ENCODE peak calls at places on chromosomes 4 and X, in four cellular contexts. One of them, this sample, is unnamed.

GRCh38 chrX:150211988-150212387 is 151.1 kb upstream of the MAMLD1 start:
- DNase-seq in ascending aorta: no peak
- DNase-seq in uterus: no peak
- DNase-seq in naive thymus-derived CD4-positive, alpha-beta T cell: no peak
- DNase-seq in this sample: no peak

GRCh38 chrX:129116651-129117050 is 406.6 kb downstream of the SMARCA1 start:
- DNase-seq in ascending aorta: no peak
- DNase-seq in uterus: no peak
- DNase-seq in naive thymus-derived CD4-positive, alpha-beta T cell: no peak
- DNase-seq in this sample: no peak

GRCh38 chr4:60989141-60989540 is 211.0 kb upstream of the ADGRL3 start:
- DNase-seq in ascending aorta: no peak
- DNase-seq in uterus: no peak
- DNase-seq in naive thymus-derived CD4-positive, alpha-beta T cell: no peak
- DNase-seq in this sample: no peak

GRCh38 chrX:39764441-39764914 is 333.3 kb downstream of the BCOR start:
- DNase-seq in ascending aorta: no peak
- DNase-seq in uterus: no peak
- DNase-seq in naive thymus-derived CD4-positive, alpha-beta T cell: no peak
- DNase-seq in this sample: no peak

GRCh38 chrX:69290327-69290726 is 125.1 kb upstream of the PJA1 start:
- DNase-seq in ascending aorta: no peak
- DNase-seq in uterus: no peak
- DNase-seq in naive thymus-derived CD4-positive, alpha-beta T cell: no peak
- DNase-seq in this sample: no peak

GRCh38 chr4:38822748-38823303 is 18.2 kb upstream of the TLR1 start:
- DNase-seq in ascending aorta: no peak
- DNase-seq in uterus: no peak
- DNase-seq in naive thymus-derived CD4-positive, alpha-beta T cell: no peak
- DNase-seq in this sample: no peak

GRCh38 chrX:69505772-69506616 is 1.9 kb downstream of the NALF2 start:
- DNase-seq in ascending aorta: no peak
- DNase-seq in uterus: no peak
- DNase-seq in naive thymus-derived CD4-positive, alpha-beta T cell: no peak
- DNase-seq in this sample: no peak

GRCh38 chr4:108337923-108338322 is 169.2 kb upstream of the LEF1 start:
- DNase-seq in ascending aorta: no peak
- DNase-seq in uterus: no peak
- DNase-seq in naive thymus-derived CD4-positive, alpha-beta T cell: no peak
- DNase-seq in this sample: no peak

GRCh38 chrX:77223046-77223445 is 224.1 kb upstream of the FGF16 start:
- DNase-seq in ascending aorta: no peak
- DNase-seq in uterus: no peak
- DNase-seq in naive thymus-derived CD4-positive, alpha-beta T cell: no peak
- DNase-seq in this sample: no peak

GRCh38 chr4:11471613-11472012 is 42.9 kb upstream of the HS3ST1 start:
- DNase-seq in ascending aorta: no peak
- DNase-seq in uterus: no peak
- DNase-seq in naive thymus-derived CD4-positive, alpha-beta T cell: peak; percentile 74
- DNase-seq in this sample: peak; percentile 76

GRCh38 chrX:117711774-117712173 is 404.8 kb downstream of the KLHL13 start:
- DNase-seq in ascending aorta: no peak
- DNase-seq in uterus: no peak
- DNase-seq in naive thymus-derived CD4-positive, alpha-beta T cell: no peak
- DNase-seq in this sample: no peak

GRCh38 chr4:168695288-168695687 is 198.4 kb downstream of the PALLD start:
- DNase-seq in ascending aorta: no peak
- DNase-seq in uterus: no peak
- DNase-seq in naive thymus-derived CD4-positive, alpha-beta T cell: no peak
- DNase-seq in this sample: no peak

GRCh38 chr4:2073808-2074481 is 14.8 kb downstream of the NAT8L start:
- DNase-seq in ascending aorta: no peak
- DNase-seq in uterus: no peak
- DNase-seq in naive thymus-derived CD4-positive, alpha-beta T cell: no peak
- DNase-seq in this sample: no peak

GRCh38 chr4:8560265-8561047 is 19.7 kb upstream of the GPR78 start:
- DNase-seq in ascending aorta: no peak
- DNase-seq in uterus: no peak
- DNase-seq in naive thymus-derived CD4-positive, alpha-beta T cell: no peak
- DNase-seq in this sample: no peak

GRCh38 chr4:163631288-163631687 is 136.8 kb downstream of the TMA16 start:
- DNase-seq in ascending aorta: no peak
- DNase-seq in uterus: no peak
- DNase-seq in naive thymus-derived CD4-positive, alpha-beta T cell: no peak
- DNase-seq in this sample: no peak

GRCh38 chr4:6907658-6908191 is 1.9 kb upstream of the TBC1D14 start:
- DNase-seq in ascending aorta: no peak
- DNase-seq in uterus: no peak
- DNase-seq in naive thymus-derived CD4-positive, alpha-beta T cell: no peak
- DNase-seq in this sample: no peak

GRCh38 chr4:76011700-76012387 is 4.5 kb upstream of the CXCL9 start:
- DNase-seq in ascending aorta: no peak
- DNase-seq in uterus: no peak
- DNase-seq in naive thymus-derived CD4-positive, alpha-beta T cell: no peak
- DNase-seq in this sample: no peak

GRCh38 chrX:45134303-45134702 is 66.4 kb downstream of the DIPK2B start:
- DNase-seq in ascending aorta: no peak
- DNase-seq in uterus: peak; percentile 39
- DNase-seq in naive thymus-derived CD4-positive, alpha-beta T cell: no peak
- DNase-seq in this sample: no peak

GRCh38 chr4:158729716-158730559 is 6.7 kb upstream of the PPID start:
- DNase-seq in ascending aorta: no peak
- DNase-seq in uterus: peak; percentile 50
- DNase-seq in naive thymus-derived CD4-positive, alpha-beta T cell: peak; percentile 29
- DNase-seq in this sample: peak; percentile 39

GRCh38 chr4:8225704-8226443 is 26.8 kb downstream of the SH3TC1 start:
- DNase-seq in ascending aorta: no peak
- DNase-seq in uterus: no peak
- DNase-seq in naive thymus-derived CD4-positive, alpha-beta T cell: no peak
- DNase-seq in this sample: no peak

GRCh38 chr4:8904666-8905065 is 33.0 kb upstream of the HMX1 start:
- DNase-seq in ascending aorta: no peak
- DNase-seq in uterus: no peak
- DNase-seq in naive thymus-derived CD4-positive, alpha-beta T cell: no peak
- DNase-seq in this sample: no peak

GRCh38 chrX:73965833-73966232 is 338.1 kb upstream of the ZCCHC13 start:
- DNase-seq in ascending aorta: no peak
- DNase-seq in uterus: no peak
- DNase-seq in naive thymus-derived CD4-positive, alpha-beta T cell: no peak
- DNase-seq in this sample: no peak

GRCh38 chr4:31379364-31379763 is 659.2 kb downstream of the PCDH7 start:
- DNase-seq in ascending aorta: no peak
- DNase-seq in uterus: no peak
- DNase-seq in naive thymus-derived CD4-positive, alpha-beta T cell: no peak
- DNase-seq in this sample: no peak

GRCh38 chrX:49838374-49838773 is 9.3 kb downstream of the PAGE4 start:
- DNase-seq in ascending aorta: no peak
- DNase-seq in uterus: peak; percentile 21
- DNase-seq in naive thymus-derived CD4-positive, alpha-beta T cell: no peak
- DNase-seq in this sample: no peak

GRCh38 chr4:37441231-37442061 is 196.9 kb downstream of the NWD2 start:
- DNase-seq in ascending aorta: no peak
- DNase-seq in uterus: no peak
- DNase-seq in naive thymus-derived CD4-positive, alpha-beta T cell: no peak
- DNase-seq in this sample: no peak

GRCh38 chr4:167614866-167615265 is 380.6 kb upstream of the SPOCK3 start:
- DNase-seq in ascending aorta: no peak
- DNase-seq in uterus: no peak
- DNase-seq in naive thymus-derived CD4-positive, alpha-beta T cell: no peak
- DNase-seq in this sample: no peak

GRCh38 chr4:54254116-54254914 is 25.2 kb downstream of the PDGFRA start:
- DNase-seq in ascending aorta: no peak
- DNase-seq in uterus: no peak
- DNase-seq in naive thymus-derived CD4-positive, alpha-beta T cell: no peak
- DNase-seq in this sample: no peak

GRCh38 chr4:135120190-135120589 is 918.6 kb upstream of the PABPC4L start:
- DNase-seq in ascending aorta: no peak
- DNase-seq in uterus: no peak
- DNase-seq in naive thymus-derived CD4-positive, alpha-beta T cell: no peak
- DNase-seq in this sample: no peak

GRCh38 chrX:136953867-136954787 is 73.6 kb upstream of the RBMX start:
- DNase-seq in ascending aorta: no peak
- DNase-seq in uterus: peak; percentile 41
- DNase-seq in naive thymus-derived CD4-positive, alpha-beta T cell: peak; percentile 39
- DNase-seq in this sample: peak; percentile 55

GRCh38 chr4:5030152-5030668 is 11.0 kb upstream of the CYTL1 start:
- DNase-seq in ascending aorta: no peak
- DNase-seq in uterus: no peak
- DNase-seq in naive thymus-derived CD4-positive, alpha-beta T cell: no peak
- DNase-seq in this sample: no peak

GRCh38 chrX:22325091-22325490 is 52.4 kb downstream of the CBLL2 start:
- DNase-seq in ascending aorta: no peak
- DNase-seq in uterus: no peak
- DNase-seq in naive thymus-derived CD4-positive, alpha-beta T cell: no peak
- DNase-seq in this sample: no peak

GRCh38 chrX:29746326-29746725 is 469.0 kb upstream of the MAGEB2 start:
- DNase-seq in ascending aorta: no peak
- DNase-seq in uterus: no peak
- DNase-seq in naive thymus-derived CD4-positive, alpha-beta T cell: no peak
- DNase-seq in this sample: no peak

GRCh38 chr4:142683503-142683902 is 162.6 kb downstream of the INPP4B start:
- DNase-seq in ascending aorta: no peak
- DNase-seq in uterus: no peak
- DNase-seq in naive thymus-derived CD4-positive, alpha-beta T cell: no peak
- DNase-seq in this sample: no peak

GRCh38 chrX:45598841-45599240 is 398.2 kb upstream of the DIPK2B start:
- DNase-seq in ascending aorta: no peak
- DNase-seq in uterus: no peak
- DNase-seq in naive thymus-derived CD4-positive, alpha-beta T cell: no peak
- DNase-seq in this sample: no peak

GRCh38 chrX:112642349-112642748 is 37.4 kb downstream of the LHFPL1 start:
- DNase-seq in ascending aorta: no peak
- DNase-seq in uterus: peak; percentile 16
- DNase-seq in naive thymus-derived CD4-positive, alpha-beta T cell: no peak
- DNase-seq in this sample: peak; percentile 57

GRCh38 chr4:20433101-20433705 is 181.5 kb downstream of the SLIT2 start:
- DNase-seq in ascending aorta: no peak
- DNase-seq in uterus: no peak
- DNase-seq in naive thymus-derived CD4-positive, alpha-beta T cell: no peak
- DNase-seq in this sample: no peak

GRCh38 chr4:8005814-8006215 is 66.2 kb upstream of the AFAP1 start:
- DNase-seq in ascending aorta: no peak
- DNase-seq in uterus: no peak
- DNase-seq in naive thymus-derived CD4-positive, alpha-beta T cell: no peak
- DNase-seq in this sample: no peak

GRCh38 chr4:77123403-77123802 is 33.6 kb upstream of the CCNG2 start:
- DNase-seq in ascending aorta: no peak
- DNase-seq in uterus: no peak
- DNase-seq in naive thymus-derived CD4-positive, alpha-beta T cell: no peak
- DNase-seq in this sample: no peak

GRCh38 chrX:110268395-110268794 is 49.5 kb downstream of the AMMECR1 start:
- DNase-seq in ascending aorta: no peak
- DNase-seq in uterus: no peak
- DNase-seq in naive thymus-derived CD4-positive, alpha-beta T cell: no peak
- DNase-seq in this sample: no peak

GRCh38 chr4:16082424-16083216 is 1.2 kb downstream of the PROM1 start:
- DNase-seq in ascending aorta: no peak
- DNase-seq in uterus: no peak
- DNase-seq in naive thymus-derived CD4-positive, alpha-beta T cell: no peak
- DNase-seq in this sample: no peak
- H3K4me3 ChIP-seq in ascending aorta: peak overlapping the region; percentile 62
- H3K4me3 ChIP-seq in uterus: peak overlapping the region; percentile 20
- H3K4me3 ChIP-seq in naive thymus-derived CD4-positive, alpha-beta T cell: peak overlapping the region; percentile 27
- H3K4me3 ChIP-seq in this sample: no peak overlapping the region

DNA sequence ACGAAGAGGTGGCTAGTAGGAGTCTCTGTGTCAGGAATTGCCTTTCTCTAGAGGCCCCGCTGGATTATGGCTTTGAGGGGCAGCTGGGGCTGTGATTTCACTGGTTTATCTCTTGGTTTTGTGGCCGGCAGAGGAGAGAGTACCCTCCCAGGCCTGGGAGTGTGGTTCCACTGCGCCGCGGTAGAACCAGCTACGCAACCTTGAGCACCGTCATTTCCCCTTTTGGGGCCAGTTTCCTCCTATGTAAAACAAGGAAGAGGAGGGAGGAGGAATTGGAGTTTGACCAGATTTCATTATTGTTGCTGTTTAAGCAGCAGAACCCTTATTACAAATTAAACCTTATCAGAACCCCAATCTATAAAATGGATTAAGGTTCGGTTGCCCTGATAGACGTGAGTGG is 4.4 kb downstream of the SOX3 start:
- DNase-seq in ascending aorta: no peak
- DNase-seq in uterus: no peak
- DNase-seq in naive thymus-derived CD4-positive, alpha-beta T cell: no peak
- DNase-seq in this sample: no peak
- H3K4me3 ChIP-seq in ascending aorta: no peak overlapping the region
- H3K4me3 ChIP-seq in uterus: no peak overlapping the region
- H3K4me3 ChIP-seq in naive thymus-derived CD4-positive, alpha-beta T cell: no peak overlapping the region
- H3K4me3 ChIP-seq in this sample: no peak overlapping the region

GRCh38 chr4:41158274-41158673 is 56.1 kb downstream of the APBB2 start:
- DNase-seq in ascending aorta: no peak
- DNase-seq in uterus: no peak
- DNase-seq in naive thymus-derived CD4-positive, alpha-beta T cell: no peak
- DNase-seq in this sample: no peak
- H3K4me3 ChIP-seq in ascending aorta: no peak overlapping the region
- H3K4me3 ChIP-seq in uterus: no peak overlapping the region
- H3K4me3 ChIP-seq in naive thymus-derived CD4-positive, alpha-beta T cell: no peak overlapping the region
- H3K4me3 ChIP-seq in this sample: no peak overlapping the region

GRCh38 chr4:149823770-149824221 is 8.2 kb upstream of the IQCM start:
- DNase-seq in ascending aorta: no peak
- DNase-seq in uterus: no peak
- DNase-seq in naive thymus-derived CD4-positive, alpha-beta T cell: no peak
- DNase-seq in this sample: no peak
- H3K4me3 ChIP-seq in ascending aorta: no peak overlapping the region
- H3K4me3 ChIP-seq in uterus: no peak overlapping the region
- H3K4me3 ChIP-seq in naive thymus-derived CD4-positive, alpha-beta T cell: no peak overlapping the region
- H3K4me3 ChIP-seq in this sample: no peak overlapping the region

DNA sequence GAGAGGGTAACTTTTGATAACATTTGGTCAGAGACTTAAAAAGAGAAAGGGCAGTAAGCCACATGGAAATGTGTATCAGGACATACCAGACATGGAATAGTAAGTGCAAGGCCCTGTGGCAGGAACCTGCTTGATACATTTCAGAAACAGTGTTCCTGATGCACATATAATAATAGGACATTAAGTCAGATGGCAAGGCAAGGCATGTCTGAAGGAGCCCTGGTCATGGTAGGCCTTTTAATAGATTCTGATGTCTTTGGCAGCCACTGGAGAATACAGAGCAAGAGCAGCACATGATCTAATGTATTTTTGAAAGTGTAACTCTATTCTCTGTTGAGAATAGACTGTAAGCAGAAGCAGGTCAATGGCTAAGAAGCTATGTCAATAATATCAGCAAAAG is 279.7 kb downstream of the CAMK2D start:
- DNase-seq in ascending aorta: no peak
- DNase-seq in uterus: no peak
- DNase-seq in naive thymus-derived CD4-positive, alpha-beta T cell: no peak
- DNase-seq in this sample: no peak
- H3K4me3 ChIP-seq in ascending aorta: no peak overlapping the region
- H3K4me3 ChIP-seq in uterus: no peak overlapping the region
- H3K4me3 ChIP-seq in naive thymus-derived CD4-positive, alpha-beta T cell: no peak overlapping the region
- H3K4me3 ChIP-seq in this sample: no peak overlapping the region